ENCODE peak calls at places on chromosome 22, in five cellular contexts. One of them, this sample, is unnamed.
A peak's percentile ranks its signal among the peaks of the same experiment; 100 is the strongest.

GRCh38 chr22:36879775-36880174 is 19.0 kb downstream of the NCF4 start:
- DNase-seq in stimulated activated CD4-positive, alpha-beta T cell treated with anti-CD3 and anti-CD28 coated beads, TNF-alpha, amount 100 ng/mL, for 48 hours: no peak
- DNase-seq in nucleus accumbens: no peak
- DNase-seq in coronary artery: no peak
- DNase-seq in activated effector memory CD4-positive, alpha-beta T cell treated with anti-CD3 and anti-CD28 coated beads, Interleukin-2, amount 50 U/mL, for 16 hours: no peak
- DNase-seq in this sample: no peak

GRCh38 chr22:39021552-39022250 is 774 bp downstream of the APOBEC3D start:
- DNase-seq in stimulated activated CD4-positive, alpha-beta T cell treated with anti-CD3 and anti-CD28 coated beads, TNF-alpha, amount 100 ng/mL, for 48 hours: no peak
- DNase-seq in nucleus accumbens: no peak
- DNase-seq in coronary artery: no peak
- DNase-seq in activated effector memory CD4-positive, alpha-beta T cell treated with anti-CD3 and anti-CD28 coated beads, Interleukin-2, amount 50 U/mL, for 16 hours: no peak
- DNase-seq in this sample: no peak

GRCh38 chr22:49933236-49933921 is 14.9 kb downstream of the CRELD2 start:
- DNase-seq in stimulated activated CD4-positive, alpha-beta T cell treated with anti-CD3 and anti-CD28 coated beads, TNF-alpha, amount 100 ng/mL, for 48 hours: no peak
- DNase-seq in nucleus accumbens: peak; percentile 46
- DNase-seq in coronary artery: no peak
- DNase-seq in activated effector memory CD4-positive, alpha-beta T cell treated with anti-CD3 and anti-CD28 coated beads, Interleukin-2, amount 50 U/mL, for 16 hours: no peak
- DNase-seq in this sample: no peak

GRCh38 chr22:41801147-41801819 is 804 bp downstream of the CCDC134 start:
- DNase-seq in stimulated activated CD4-positive, alpha-beta T cell treated with anti-CD3 and anti-CD28 coated beads, TNF-alpha, amount 100 ng/mL, for 48 hours: no peak
- DNase-seq in nucleus accumbens: no peak
- DNase-seq in coronary artery: no peak
- DNase-seq in activated effector memory CD4-positive, alpha-beta T cell treated with anti-CD3 and anti-CD28 coated beads, Interleukin-2, amount 50 U/mL, for 16 hours: no peak
- DNase-seq in this sample: no peak

GRCh38 chr22:46843691-46844297 is 81.3 kb downstream of the TBC1D22A start:
- DNase-seq in stimulated activated CD4-positive, alpha-beta T cell treated with anti-CD3 and anti-CD28 coated beads, TNF-alpha, amount 100 ng/mL, for 48 hours: no peak
- DNase-seq in nucleus accumbens: no peak
- DNase-seq in coronary artery: peak; percentile 58
- DNase-seq in activated effector memory CD4-positive, alpha-beta T cell treated with anti-CD3 and anti-CD28 coated beads, Interleukin-2, amount 50 U/mL, for 16 hours: no peak
- DNase-seq in this sample: no peak

GRCh38 chr22:41659941-41660340 is 28.7 kb downstream of the SNU13 start:
- DNase-seq in stimulated activated CD4-positive, alpha-beta T cell treated with anti-CD3 and anti-CD28 coated beads, TNF-alpha, amount 100 ng/mL, for 48 hours: no peak
- DNase-seq in nucleus accumbens: no peak
- DNase-seq in coronary artery: peak; percentile 24
- DNase-seq in activated effector memory CD4-positive, alpha-beta T cell treated with anti-CD3 and anti-CD28 coated beads, Interleukin-2, amount 50 U/mL, for 16 hours: peak; percentile 17
- DNase-seq in this sample: no peak

GRCh38 chr22:36340621-36341020 is 47.1 kb downstream of the MYH9 start:
- DNase-seq in stimulated activated CD4-positive, alpha-beta T cell treated with anti-CD3 and anti-CD28 coated beads, TNF-alpha, amount 100 ng/mL, for 48 hours: no peak
- DNase-seq in nucleus accumbens: no peak
- DNase-seq in coronary artery: peak; percentile 72
- DNase-seq in activated effector memory CD4-positive, alpha-beta T cell treated with anti-CD3 and anti-CD28 coated beads, Interleukin-2, amount 50 U/mL, for 16 hours: no peak
- DNase-seq in this sample: no peak

GRCh38 chr22:30420401-30421178 is 5.0 kb upstream of the MTFP1 start:
- DNase-seq in stimulated activated CD4-positive, alpha-beta T cell treated with anti-CD3 and anti-CD28 coated beads, TNF-alpha, amount 100 ng/mL, for 48 hours: no peak
- DNase-seq in nucleus accumbens: no peak
- DNase-seq in coronary artery: no peak
- DNase-seq in activated effector memory CD4-positive, alpha-beta T cell treated with anti-CD3 and anti-CD28 coated beads, Interleukin-2, amount 50 U/mL, for 16 hours: no peak
- DNase-seq in this sample: peak; percentile 32

GRCh38 chr22:48931452-48931851 is 896.2 kb downstream of the BRD1 start:
- DNase-seq in stimulated activated CD4-positive, alpha-beta T cell treated with anti-CD3 and anti-CD28 coated beads, TNF-alpha, amount 100 ng/mL, for 48 hours: no peak
- DNase-seq in nucleus accumbens: no peak
- DNase-seq in coronary artery: no peak
- DNase-seq in activated effector memory CD4-positive, alpha-beta T cell treated with anti-CD3 and anti-CD28 coated beads, Interleukin-2, amount 50 U/mL, for 16 hours: no peak
- DNase-seq in this sample: no peak

GRCh38 chr22:40007826-40008710 is 13.3 kb downstream of the FAM83F start:
- DNase-seq in stimulated activated CD4-positive, alpha-beta T cell treated with anti-CD3 and anti-CD28 coated beads, TNF-alpha, amount 100 ng/mL, for 48 hours: no peak
- DNase-seq in nucleus accumbens: no peak
- DNase-seq in coronary artery: no peak
- DNase-seq in activated effector memory CD4-positive, alpha-beta T cell treated with anti-CD3 and anti-CD28 coated beads, Interleukin-2, amount 50 U/mL, for 16 hours: no peak
- DNase-seq in this sample: peak; percentile 22

GRCh38 chr22:20773793-20774212 is at the start of gene SERPIND1:
- DNase-seq in stimulated activated CD4-positive, alpha-beta T cell treated with anti-CD3 and anti-CD28 coated beads, TNF-alpha, amount 100 ng/mL, for 48 hours: no peak
- DNase-seq in nucleus accumbens: no peak
- DNase-seq in coronary artery: no peak
- DNase-seq in activated effector memory CD4-positive, alpha-beta T cell treated with anti-CD3 and anti-CD28 coated beads, Interleukin-2, amount 50 U/mL, for 16 hours: no peak
- DNase-seq in this sample: no peak

GRCh38 chr22:43101306-43101705 is 9.2 kb upstream of the BIK start:
- DNase-seq in stimulated activated CD4-positive, alpha-beta T cell treated with anti-CD3 and anti-CD28 coated beads, TNF-alpha, amount 100 ng/mL, for 48 hours: no peak
- DNase-seq in nucleus accumbens: no peak
- DNase-seq in coronary artery: no peak
- DNase-seq in activated effector memory CD4-positive, alpha-beta T cell treated with anti-CD3 and anti-CD28 coated beads, Interleukin-2, amount 50 U/mL, for 16 hours: no peak
- DNase-seq in this sample: peak; percentile 70

GRCh38 chr22:23220485-23221350 is 40.4 kb downstream of the BCR start:
- DNase-seq in stimulated activated CD4-positive, alpha-beta T cell treated with anti-CD3 and anti-CD28 coated beads, TNF-alpha, amount 100 ng/mL, for 48 hours: no peak
- DNase-seq in nucleus accumbens: no peak
- DNase-seq in coronary artery: no peak
- DNase-seq in activated effector memory CD4-positive, alpha-beta T cell treated with anti-CD3 and anti-CD28 coated beads, Interleukin-2, amount 50 U/mL, for 16 hours: no peak
- DNase-seq in this sample: peak; percentile 67

GRCh38 chr22:43921361-43921760 is 2.2 kb upstream of the PNPLA3 start:
- DNase-seq in stimulated activated CD4-positive, alpha-beta T cell treated with anti-CD3 and anti-CD28 coated beads, TNF-alpha, amount 100 ng/mL, for 48 hours: no peak
- DNase-seq in nucleus accumbens: peak; percentile 22
- DNase-seq in coronary artery: no peak
- DNase-seq in activated effector memory CD4-positive, alpha-beta T cell treated with anti-CD3 and anti-CD28 coated beads, Interleukin-2, amount 50 U/mL, for 16 hours: no peak
- DNase-seq in this sample: no peak

GRCh38 chr22:17198188-17199130 is 20.8 kb downstream of the ADA2 start:
- DNase-seq in stimulated activated CD4-positive, alpha-beta T cell treated with anti-CD3 and anti-CD28 coated beads, TNF-alpha, amount 100 ng/mL, for 48 hours: no peak
- DNase-seq in nucleus accumbens: peak; percentile 9
- DNase-seq in coronary artery: no peak
- DNase-seq in activated effector memory CD4-positive, alpha-beta T cell treated with anti-CD3 and anti-CD28 coated beads, Interleukin-2, amount 50 U/mL, for 16 hours: no peak
- DNase-seq in this sample: peak; percentile 35

GRCh38 chr22:21760640-21761039 is 25.0 kb upstream of the YPEL1 start:
- DNase-seq in stimulated activated CD4-positive, alpha-beta T cell treated with anti-CD3 and anti-CD28 coated beads, TNF-alpha, amount 100 ng/mL, for 48 hours: no peak
- DNase-seq in nucleus accumbens: no peak
- DNase-seq in coronary artery: no peak
- DNase-seq in activated effector memory CD4-positive, alpha-beta T cell treated with anti-CD3 and anti-CD28 coated beads, Interleukin-2, amount 50 U/mL, for 16 hours: no peak
- DNase-seq in this sample: peak; percentile 73

GRCh38 chr22:33854724-33855123 is 65.6 kb downstream of the LARGE1 start:
- DNase-seq in stimulated activated CD4-positive, alpha-beta T cell treated with anti-CD3 and anti-CD28 coated beads, TNF-alpha, amount 100 ng/mL, for 48 hours: no peak
- DNase-seq in nucleus accumbens: no peak
- DNase-seq in coronary artery: no peak
- DNase-seq in activated effector memory CD4-positive, alpha-beta T cell treated with anti-CD3 and anti-CD28 coated beads, Interleukin-2, amount 50 U/mL, for 16 hours: no peak
- DNase-seq in this sample: no peak

GRCh38 chr22:30286813-30287625 is 2.3 kb downstream of the CASTOR1 start:
- DNase-seq in stimulated activated CD4-positive, alpha-beta T cell treated with anti-CD3 and anti-CD28 coated beads, TNF-alpha, amount 100 ng/mL, for 48 hours: peak; percentile 76
- DNase-seq in nucleus accumbens: peak; percentile 20
- DNase-seq in coronary artery: no peak
- DNase-seq in activated effector memory CD4-positive, alpha-beta T cell treated with anti-CD3 and anti-CD28 coated beads, Interleukin-2, amount 50 U/mL, for 16 hours: peak; percentile 96
- DNase-seq in this sample: peak; percentile 78

GRCh38 chr22:23053051-23053707 is 17.1 kb upstream of the GNAZ start:
- DNase-seq in stimulated activated CD4-positive, alpha-beta T cell treated with anti-CD3 and anti-CD28 coated beads, TNF-alpha, amount 100 ng/mL, for 48 hours: no peak
- DNase-seq in nucleus accumbens: no peak
- DNase-seq in coronary artery: no peak
- DNase-seq in activated effector memory CD4-positive, alpha-beta T cell treated with anti-CD3 and anti-CD28 coated beads, Interleukin-2, amount 50 U/mL, for 16 hours: no peak
- DNase-seq in this sample: no peak

GRCh38 chr22:27776410-27776958 is 25.1 kb downstream of the MN1 start:
- DNase-seq in stimulated activated CD4-positive, alpha-beta T cell treated with anti-CD3 and anti-CD28 coated beads, TNF-alpha, amount 100 ng/mL, for 48 hours: no peak
- DNase-seq in nucleus accumbens: no peak
- DNase-seq in coronary artery: no peak
- DNase-seq in activated effector memory CD4-positive, alpha-beta T cell treated with anti-CD3 and anti-CD28 coated beads, Interleukin-2, amount 50 U/mL, for 16 hours: no peak
- DNase-seq in this sample: no peak

GRCh38 chr22:49638788-49639187 is 188.9 kb downstream of the BRD1 start:
- DNase-seq in stimulated activated CD4-positive, alpha-beta T cell treated with anti-CD3 and anti-CD28 coated beads, TNF-alpha, amount 100 ng/mL, for 48 hours: no peak
- DNase-seq in nucleus accumbens: peak; percentile 23
- DNase-seq in coronary artery: no peak
- DNase-seq in activated effector memory CD4-positive, alpha-beta T cell treated with anti-CD3 and anti-CD28 coated beads, Interleukin-2, amount 50 U/mL, for 16 hours: no peak
- DNase-seq in this sample: no peak

GRCh38 chr22:38724926-38725571 is 19.3 kb downstream of the GTPBP1 start:
- DNase-seq in stimulated activated CD4-positive, alpha-beta T cell treated with anti-CD3 and anti-CD28 coated beads, TNF-alpha, amount 100 ng/mL, for 48 hours: no peak
- DNase-seq in nucleus accumbens: peak; percentile 63
- DNase-seq in coronary artery: no peak
- DNase-seq in activated effector memory CD4-positive, alpha-beta T cell treated with anti-CD3 and anti-CD28 coated beads, Interleukin-2, amount 50 U/mL, for 16 hours: no peak
- DNase-seq in this sample: no peak

GRCh38 chr22:36417281-36417686 is 29.5 kb upstream of the MYH9 start:
- DNase-seq in stimulated activated CD4-positive, alpha-beta T cell treated with anti-CD3 and anti-CD28 coated beads, TNF-alpha, amount 100 ng/mL, for 48 hours: no peak
- DNase-seq in nucleus accumbens: no peak
- DNase-seq in coronary artery: no peak
- DNase-seq in activated effector memory CD4-positive, alpha-beta T cell treated with anti-CD3 and anti-CD28 coated beads, Interleukin-2, amount 50 U/mL, for 16 hours: no peak
- DNase-seq in this sample: no peak

GRCh38 chr22:50304528-50305392 is 2.7 kb downstream of the PLXNB2 start:
- DNase-seq in stimulated activated CD4-positive, alpha-beta T cell treated with anti-CD3 and anti-CD28 coated beads, TNF-alpha, amount 100 ng/mL, for 48 hours: no peak
- DNase-seq in nucleus accumbens: peak; percentile 33
- DNase-seq in coronary artery: no peak
- DNase-seq in activated effector memory CD4-positive, alpha-beta T cell treated with anti-CD3 and anti-CD28 coated beads, Interleukin-2, amount 50 U/mL, for 16 hours: no peak
- DNase-seq in this sample: peak; percentile 59

GRCh38 chr22:47036936-47037485 is 274.6 kb downstream of the TBC1D22A start:
- DNase-seq in stimulated activated CD4-positive, alpha-beta T cell treated with anti-CD3 and anti-CD28 coated beads, TNF-alpha, amount 100 ng/mL, for 48 hours: no peak
- DNase-seq in nucleus accumbens: no peak
- DNase-seq in coronary artery: no peak
- DNase-seq in activated effector memory CD4-positive, alpha-beta T cell treated with anti-CD3 and anti-CD28 coated beads, Interleukin-2, amount 50 U/mL, for 16 hours: no peak
- DNase-seq in this sample: no peak

GRCh38 chr22:20550851-20551744 is 43.7 kb downstream of the MED15 start:
- DNase-seq in stimulated activated CD4-positive, alpha-beta T cell treated with anti-CD3 and anti-CD28 coated beads, TNF-alpha, amount 100 ng/mL, for 48 hours: peak; percentile 62
- DNase-seq in nucleus accumbens: peak; percentile 42
- DNase-seq in coronary artery: peak; percentile 85
- DNase-seq in activated effector memory CD4-positive, alpha-beta T cell treated with anti-CD3 and anti-CD28 coated beads, Interleukin-2, amount 50 U/mL, for 16 hours: peak; percentile 84
- DNase-seq in this sample: no peak

GRCh38 chr22:45896153-45896951 is 80.6 kb downstream of the WNT7B start:
- DNase-seq in stimulated activated CD4-positive, alpha-beta T cell treated with anti-CD3 and anti-CD28 coated beads, TNF-alpha, amount 100 ng/mL, for 48 hours: no peak
- DNase-seq in nucleus accumbens: no peak
- DNase-seq in coronary artery: no peak
- DNase-seq in activated effector memory CD4-positive, alpha-beta T cell treated with anti-CD3 and anti-CD28 coated beads, Interleukin-2, amount 50 U/mL, for 16 hours: no peak
- DNase-seq in this sample: no peak

GRCh38 chr22:19111140-19111539 is 11.1 kb downstream of the DGCR2 start:
- DNase-seq in stimulated activated CD4-positive, alpha-beta T cell treated with anti-CD3 and anti-CD28 coated beads, TNF-alpha, amount 100 ng/mL, for 48 hours: no peak
- DNase-seq in nucleus accumbens: no peak
- DNase-seq in coronary artery: no peak
- DNase-seq in activated effector memory CD4-positive, alpha-beta T cell treated with anti-CD3 and anti-CD28 coated beads, Interleukin-2, amount 50 U/mL, for 16 hours: peak; percentile 62
- DNase-seq in this sample: no peak

GRCh38 chr22:38504731-38505594 is 1.1 kb downstream of the DDX17 start:
- DNase-seq in stimulated activated CD4-positive, alpha-beta T cell treated with anti-CD3 and anti-CD28 coated beads, TNF-alpha, amount 100 ng/mL, for 48 hours: peak; percentile 42
- DNase-seq in nucleus accumbens: no peak
- DNase-seq in coronary artery: no peak
- DNase-seq in activated effector memory CD4-positive, alpha-beta T cell treated with anti-CD3 and anti-CD28 coated beads, Interleukin-2, amount 50 U/mL, for 16 hours: peak; percentile 84
- DNase-seq in this sample: peak; percentile 83

GRCh38 chr22:41656515-41656914 is 32.2 kb downstream of the SNU13 start:
- DNase-seq in stimulated activated CD4-positive, alpha-beta T cell treated with anti-CD3 and anti-CD28 coated beads, TNF-alpha, amount 100 ng/mL, for 48 hours: no peak
- DNase-seq in nucleus accumbens: no peak
- DNase-seq in coronary artery: peak; percentile 40
- DNase-seq in activated effector memory CD4-positive, alpha-beta T cell treated with anti-CD3 and anti-CD28 coated beads, Interleukin-2, amount 50 U/mL, for 16 hours: peak; percentile 19
- DNase-seq in this sample: no peak

GRCh38 chr22:45224988-45225731 is 15.5 kb downstream of the KIAA0930 start:
- DNase-seq in stimulated activated CD4-positive, alpha-beta T cell treated with anti-CD3 and anti-CD28 coated beads, TNF-alpha, amount 100 ng/mL, for 48 hours: no peak
- DNase-seq in nucleus accumbens: peak; percentile 93
- DNase-seq in coronary artery: no peak
- DNase-seq in activated effector memory CD4-positive, alpha-beta T cell treated with anti-CD3 and anti-CD28 coated beads, Interleukin-2, amount 50 U/mL, for 16 hours: no peak
- DNase-seq in this sample: no peak

GRCh38 chr22:24191381-24191841 is 10.1 kb downstream of the SUSD2 start:
- DNase-seq in stimulated activated CD4-positive, alpha-beta T cell treated with anti-CD3 and anti-CD28 coated beads, TNF-alpha, amount 100 ng/mL, for 48 hours: no peak
- DNase-seq in nucleus accumbens: no peak
- DNase-seq in coronary artery: no peak
- DNase-seq in activated effector memory CD4-positive, alpha-beta T cell treated with anti-CD3 and anti-CD28 coated beads, Interleukin-2, amount 50 U/mL, for 16 hours: no peak
- DNase-seq in this sample: no peak

GRCh38 chr22:37072673-37073072 is 21.1 kb downstream of the KCTD17 start:
- DNase-seq in stimulated activated CD4-positive, alpha-beta T cell treated with anti-CD3 and anti-CD28 coated beads, TNF-alpha, amount 100 ng/mL, for 48 hours: no peak
- DNase-seq in nucleus accumbens: no peak
- DNase-seq in coronary artery: no peak
- DNase-seq in activated effector memory CD4-positive, alpha-beta T cell treated with anti-CD3 and anti-CD28 coated beads, Interleukin-2, amount 50 U/mL, for 16 hours: no peak
- DNase-seq in this sample: no peak

GRCh38 chr22:17057959-17058814 is 26.6 kb upstream of the IL17RA start:
- DNase-seq in stimulated activated CD4-positive, alpha-beta T cell treated with anti-CD3 and anti-CD28 coated beads, TNF-alpha, amount 100 ng/mL, for 48 hours: no peak
- DNase-seq in nucleus accumbens: peak; percentile 65
- DNase-seq in coronary artery: no peak
- DNase-seq in activated effector memory CD4-positive, alpha-beta T cell treated with anti-CD3 and anti-CD28 coated beads, Interleukin-2, amount 50 U/mL, for 16 hours: peak; percentile 78
- DNase-seq in this sample: peak; percentile 75

GRCh38 chr22:36538529-36538928 is 9.6 kb upstream of the EIF3D start:
- DNase-seq in stimulated activated CD4-positive, alpha-beta T cell treated with anti-CD3 and anti-CD28 coated beads, TNF-alpha, amount 100 ng/mL, for 48 hours: no peak
- DNase-seq in nucleus accumbens: no peak
- DNase-seq in coronary artery: no peak
- DNase-seq in activated effector memory CD4-positive, alpha-beta T cell treated with anti-CD3 and anti-CD28 coated beads, Interleukin-2, amount 50 U/mL, for 16 hours: no peak
- DNase-seq in this sample: no peak

GRCh38 chr22:17952273-17952801 is 72.0 kb downstream of the MICAL3 start:
- DNase-seq in stimulated activated CD4-positive, alpha-beta T cell treated with anti-CD3 and anti-CD28 coated beads, TNF-alpha, amount 100 ng/mL, for 48 hours: no peak
- DNase-seq in nucleus accumbens: no peak
- DNase-seq in coronary artery: no peak
- DNase-seq in activated effector memory CD4-positive, alpha-beta T cell treated with anti-CD3 and anti-CD28 coated beads, Interleukin-2, amount 50 U/mL, for 16 hours: no peak
- DNase-seq in this sample: no peak